ENCODE peak calls at places on chromosomes 4 and X, in five cellular contexts. P, V, K, M and Z are unnamed samples.

GRCh38 chrX:21529771-21530170 is 128.4 kb downstream of the KLHL34 start:
- DNase-seq in K (no peak), M (no peak), P (no peak), V (no peak), Z (no peak)

GRCh38 chr4:74423101-74423500 is 21.8 kb upstream of the AREG start:
- DNase-seq in P (no peak), M (no peak), V (no peak), K (no peak), Z (no peak)

GRCh38 chr4:53199356-53199755 is 166.5 kb downstream of the SCFD2 start:
- DNase-seq in P (no peak), V (no peak), M (no peak), K (no peak), Z (no peak)

GRCh38 chr4:76896731-76897521 is 1.0 kb downstream of the SOWAHB start:
- DNase-seq in V (no peak), K (peak), M (no peak), P (no peak), Z (no peak)

GRCh38 chrX:128816919-128817318 is 706.4 kb downstream of the SMARCA1 start:
- DNase-seq in V (no peak), K (peak), M (no peak), P (no peak), Z (no peak)

GRCh38 chrX:25009407-25009806 is 6.4 kb downstream of the ARX start:
- DNase-seq in M (no peak), P (no peak), V (no peak), K (no peak), Z (no peak)

GRCh38 chr4:3797831-3798500 is 31.8 kb downstream of the ADRA2C start:
- DNase-seq in P (no peak), M (no peak), V (no peak), K (no peak), Z (no peak)

GRCh38 chr4:118848901-118849300 is 13.0 kb upstream of the SEC24D start:
- DNase-seq in M (no peak), P (no peak), V (no peak), K (no peak), Z (no peak)

GRCh38 chrX:103733017-103733416 is 22.3 kb downstream of the TMEM31 start:
- DNase-seq in P (no peak), V (no peak), K (no peak), M (no peak), Z (no peak)

GRCh38 chrX:139213241-139213709 is 317.3 kb upstream of the F9 start:
- DNase-seq in K (no peak), P (no peak), V (no peak), M (no peak), Z (peak)

GRCh38 chr4:124437853-124438495 is 274.6 kb downstream of the ANKRD50 start:
- DNase-seq in P (no peak), K (no peak), V (no peak), M (no peak), Z (peak)

GRCh38 chrX:24493740-24494543 is 28.9 kb downstream of the PDK3 start:
- DNase-seq in P (peak), K (peak), M (no peak), V (no peak), Z (no peak)

GRCh38 chr4:157096439-157096838 is 20.5 kb downstream of the GLRB start:
- DNase-seq in P (no peak), V (no peak), K (no peak), M (no peak), Z (no peak)

GRCh38 chrX:26334232-26334631 is 118.3 kb downstream of the MAGEB5 start:
- DNase-seq in V (no peak), P (no peak), M (no peak), K (no peak), Z (no peak)

GRCh38 chr4:36273276-36273675 is 8.1 kb upstream of the DTHD1 start:
- DNase-seq in M (no peak), P (no peak), K (no peak), V (no peak), Z (no peak)

GRCh38 chr4:147286846-147287587 is 193.9 kb upstream of the EDNRA start:
- DNase-seq in M (no peak), K (no peak), V (no peak), P (no peak), Z (no peak)

GRCh38 chrX:138754861-138755260 is 43.3 kb upstream of the FGF13 start:
- DNase-seq in V (no peak), M (no peak), K (no peak), P (no peak), Z (no peak)

GRCh38 chr4:90234916-90235547 is 107.8 kb downstream of the CCSER1 start:
- DNase-seq in M (no peak), P (no peak), V (no peak), K (no peak), Z (no peak)

GRCh38 chr4:105140684-105141490 is 5.8 kb upstream of the TET2 start:
- DNase-seq in M (no peak), V (no peak), P (peak), K (peak), Z (no peak)

GRCh38 chr4:83326546-83326945 is 8.1 kb downstream of the HPSE start:
- DNase-seq in V (no peak), P (no peak), M (no peak), K (no peak), Z (no peak)

GRCh38 chr4:68817386-68817785 is 1.6 kb downstream of the UGT2B10 start:
- DNase-seq in V (no peak), P (no peak), M (no peak), K (no peak), Z (no peak)